ENCODE peak calls at places on chromosomes 7 and 10, in ten cellular contexts. I is GM12891, M is hepatocyte, T is astrocyte of the spinal cord, D is T-helper 2 cell, G is EL, R is T-cell, Y is ELR, W is IMR-90, Z is tibial nerve. E is an unnamed sample.

GRCh38 chr7:22587322-22587721 is 87.3 kb upstream of the STEAP1B start:
- DNase-seq in I (no peak), M (no peak), T (no peak), D (no peak), G (peak; percentile 31), R (no peak), Y (peak; percentile 17), W (no peak), Z (no peak), E (no peak)

GRCh38 chr10:11685787-11686218 is 56.4 kb upstream of the ECHDC3 start:
- DNase-seq in I (peak; percentile 42), M (peak; percentile 46), T (peak; percentile 59), D (peak; percentile 34), G (peak; percentile 33), R (peak; percentile 75), Y (peak; percentile 28), W (peak; percentile 24), Z (peak; percentile 57), E (no peak)

GRCh38 chr10:113947138-113948011 is 92.9 kb downstream of the NHLRC2 start:
- DNase-seq in I (no peak), M (peak; percentile 54), T (peak; percentile 11), D (no peak), G (no peak), R (no peak), Y (no peak), W (no peak), Z (no peak), E (no peak)

GRCh38 chr7:157485361-157485831 is 148.6 kb downstream of the DNAJB6 start:
- DNase-seq in I (no peak), M (no peak), T (no peak), D (no peak), G (no peak), R (no peak), Y (no peak), W (no peak), Z (no peak), E (no peak)

GRCh38 chr7:110522061-110522750 is 568.7 kb upstream of the LRRN3 start:
- DNase-seq in I (no peak), M (no peak), T (peak; percentile 53), D (no peak), G (no peak), R (no peak), Y (no peak), W (peak; percentile 18), Z (no peak), E (no peak)

GRCh38 chr7:40310213-40310612 is 175.4 kb downstream of the SUGCT start:
- DNase-seq in I (no peak), M (no peak), T (peak; percentile 36), D (no peak), G (peak; percentile 23), R (no peak), Y (peak; percentile 69), W (peak; percentile 12), Z (no peak), E (peak; percentile 52)

GRCh38 chr7:156906281-156906680 is 13.3 kb upstream of the LMBR1 start:
- DNase-seq in I (no peak), M (no peak), T (no peak), D (no peak), G (no peak), R (no peak), Y (no peak), W (no peak), Z (no peak), E (no peak)

GRCh38 chr10:21518629-21519321 is 6.7 kb downstream of the SKIDA1 start:
- DNase-seq in I (no peak), M (peak; percentile 52), T (peak; percentile 61), D (no peak), G (peak; percentile 48), R (no peak), Y (peak; percentile 46), W (peak; percentile 56), Z (no peak), E (no peak)

GRCh38 chr10:16184911-16185310 is 251.9 kb upstream of the PTER start:
- DNase-seq in I (no peak), M (no peak), T (no peak), D (no peak), G (no peak), R (no peak), Y (no peak), W (no peak), Z (no peak), E (no peak)

GRCh38 chr7:92840309-92840708 is 3.9 kb upstream of the CDK6 start:
- DNase-seq in I (no peak), M (no peak), T (no peak), D (no peak), G (no peak), R (no peak), Y (no peak), W (no peak), Z (no peak), E (no peak)

GRCh38 chr7:110317699-110318265 is 773.1 kb upstream of the LRRN3 start:
- DNase-seq in I (no peak), M (no peak), T (peak; percentile 79), D (no peak), G (peak; percentile 90), R (no peak), Y (peak; percentile 93), W (peak; percentile 82), Z (no peak), E (peak; percentile 55)

GRCh38 chr10:83585686-83586085 is 553.6 kb upstream of the GHITM start:
- DNase-seq in I (no peak), M (no peak), T (no peak), D (no peak), G (no peak), R (no peak), Y (no peak), W (no peak), Z (no peak), E (no peak)

GRCh38 chr7:87510430-87510875 is 35.0 kb upstream of the ABCB4 start:
- DNase-seq in I (no peak), M (no peak), T (no peak), D (no peak), G (no peak), R (no peak), Y (no peak), W (no peak), Z (no peak), E (no peak)

GRCh38 chr10:107616031-107616430 is 451.5 kb upstream of the SORCS1 start:
- DNase-seq in I (no peak), M (no peak), T (no peak), D (no peak), G (no peak), R (no peak), Y (peak; percentile 53), W (no peak), Z (no peak), E (no peak)

GRCh38 chr7:66847879-66848810 is 72.9 kb upstream of the TMEM248 start:
- DNase-seq in I (no peak), M (peak; percentile 55), T (peak; percentile 68), D (no peak), G (peak; percentile 49), R (no peak), Y (peak; percentile 80), W (peak; percentile 91), Z (no peak), E (no peak)

GRCh38 chr7:70598976-70599375 is 533.0 kb upstream of the GALNT17 start:
- DNase-seq in I (no peak), M (peak; percentile 77), T (peak; percentile 36), D (no peak), G (no peak), R (no peak), Y (peak; percentile 45), W (no peak), Z (no peak), E (no peak)

GRCh38 chr7:122364761-122365280 is 60.3 kb upstream of the FEZF1 start:
- DNase-seq in I (no peak), M (no peak), T (no peak), D (no peak), G (no peak), R (no peak), Y (no peak), W (no peak), Z (no peak), E (no peak)

GRCh38 chr10:782751-783648 is 93.5 kb upstream of the DIP2C start:
- DNase-seq in I (no peak), M (no peak), T (no peak), D (no peak), G (no peak), R (no peak), Y (no peak), W (no peak), Z (no peak), E (no peak)

GRCh38 chr10:49361735-49362568 is 33.9 kb downstream of the DRGX start:
- DNase-seq in I (no peak), M (no peak), T (no peak), D (no peak), G (no peak), R (no peak), Y (no peak), W (no peak), Z (no peak), E (no peak)

GRCh38 chr7:158407581-158408331 is 179.9 kb downstream of the PTPRN2 start:
- DNase-seq in I (no peak), M (peak; percentile 69), T (peak; percentile 34), D (no peak), G (no peak), R (no peak), Y (peak; percentile 4), W (no peak), Z (peak; percentile 29), E (peak; percentile 34)

GRCh38 chr10:23173549-23174074 is 18.5 kb upstream of the PTF1A start:
- DNase-seq in I (no peak), M (no peak), T (no peak), D (no peak), G (no peak), R (no peak), Y (no peak), W (no peak), Z (no peak), E (no peak)

GRCh38 chr10:48800283-48800675 is 115.6 kb downstream of the WDFY4 start:
- DNase-seq in I (peak; percentile 31), M (no peak), T (no peak), D (no peak), G (peak; percentile 8), R (no peak), Y (peak; percentile 18), W (no peak), Z (no peak), E (no peak)

GRCh38 chr7:55571534-55572377 is 546 bp downstream of the VOPP1 start:
- DNase-seq in I (no peak), M (peak; percentile 71), T (peak; percentile 55), D (peak; percentile 69), G (peak; percentile 62), R (peak; percentile 56), Y (peak; percentile 67), W (peak; percentile 22), Z (no peak), E (peak; percentile 34)

GRCh38 chr7:99362801-99363200 is 11.7 kb upstream of the ARPC1B start:
- DNase-seq in I (no peak), M (no peak), T (peak; percentile 60), D (no peak), G (peak; percentile 74), R (no peak), Y (peak; percentile 73), W (peak; percentile 96), Z (no peak), E (no peak)

GRCh38 chr7:134419875-134420274 is 39.0 kb downstream of the AKR1B1 start:
- DNase-seq in I (no peak), M (no peak), T (no peak), D (no peak), G (no peak), R (no peak), Y (no peak), W (no peak), Z (no peak), E (no peak)

GRCh38 chr7:50751136-50751535 is 31.6 kb downstream of the GRB10 start:
- DNase-seq in I (no peak), M (no peak), T (no peak), D (no peak), G (no peak), R (no peak), Y (no peak), W (no peak), Z (no peak), E (no peak)

GRCh38 chr7:100674441-100675407 is 1.2 kb downstream of the GNB2 start:
- DNase-seq in I (peak; percentile 23), M (peak; percentile 60), T (peak; percentile 25), D (peak; percentile 47), G (no peak), R (no peak), Y (peak; percentile 35), W (no peak), Z (no peak), E (no peak)

GRCh38 chr10:3761916-3762708 is 22.9 kb downstream of the KLF6 start:
- DNase-seq in I (no peak), M (peak; percentile 68), T (no peak), D (no peak), G (peak; percentile 93), R (no peak), Y (peak; percentile 90), W (peak; percentile 35), Z (no peak), E (peak; percentile 98)